ENCODE peak calls at places on chromosome 1, in five cellular contexts. V is fibroblast of lung, P is brain microvascular endothelial cell, M is breast epithelium, W is A549. D is an unnamed sample.

GRCh38 chr1:215045647-215046308 is 36.8 kb upstream of the KCNK2 start:
- DNase-seq in V (no peak), P (no peak), M (no peak), W (no peak), D (no peak)

GRCh38 chr1:50047916-50048694 is 24.4 kb upstream of the AGBL4 start:
- DNase-seq in V (no peak), P (no peak), M (no peak), W (peak; percentile 19), D (peak; percentile 8)

GRCh38 chr1:176801553-176802020 is 338.6 kb downstream of the PAPPA2 start:
- DNase-seq in V (peak; percentile 3), P (no peak), M (no peak), W (no peak), D (no peak)

GRCh38 chr1:62509028-62509427 is 72.2 kb downstream of the USP1 start:
- DNase-seq in V (no peak), P (no peak), M (no peak), W (no peak), D (no peak)

GRCh38 chr1:187621961-187622360 is 793.2 kb downstream of the PLA2G4A start:
- DNase-seq in V (no peak), P (no peak), M (no peak), W (no peak), D (no peak)

GRCh38 chr1:172238969-172239368 is 181.5 kb upstream of the C1orf105 start:
- DNase-seq in V (no peak), P (no peak), M (no peak), W (no peak), D (no peak)

GRCh38 chr1:222889445-222889844 is 74.6 kb downstream of the DISP1 start:
- DNase-seq in V (no peak), P (no peak), M (no peak), W (no peak), D (no peak)

GRCh38 chr1:5597991-5598823 is 394.0 kb downstream of the NPHP4 start:
- DNase-seq in V (no peak), P (no peak), M (peak; percentile 30), W (peak; percentile 14), D (no peak)

GRCh38 chr1:27491748-27492700 is 2.1 kb upstream of the WASF2 start:
- DNase-seq in V (peak; percentile 19), P (no peak), M (peak; percentile 79), W (peak; percentile 12), D (no peak)

GRCh38 chr1:92329356-92330129 is 30.7 kb downstream of the RPAP2 start:
- DNase-seq in V (peak; percentile 13), P (peak; percentile 98), M (no peak), W (no peak), D (no peak)

GRCh38 chr1:93625582-93626327 is 55.9 kb downstream of the BCAR3 start:
- DNase-seq in V (peak; percentile 89), P (peak; percentile 80), M (no peak), W (no peak), D (no peak)

GRCh38 chr1:158087320-158087927 is 93.3 kb upstream of the CD1D start:
- DNase-seq in V (peak; percentile 81), P (peak; percentile 81), M (no peak), W (peak; percentile 84), D (peak; percentile 67)

GRCh38 chr1:18108313-18109057 is 887 bp downstream of the IGSF21 start:
- DNase-seq in V (no peak), P (no peak), M (no peak), W (no peak), D (no peak)

GRCh38 chr1:200130552-200130951 is 103.0 kb downstream of the NR5A2 start:
- DNase-seq in V (no peak), P (no peak), M (no peak), W (peak; percentile 40), D (no peak)

GRCh38 chr1:17624540-17625256 is 85.2 kb downstream of the ARHGEF10L start:
- DNase-seq in V (peak; percentile 58), P (peak; percentile 41), M (no peak), W (peak; percentile 38), D (no peak)

GRCh38 chr1:24413350-24414163 is at the start of gene STPG1:
- DNase-seq in V (peak; percentile 88), P (peak; percentile 77), M (peak; percentile 90), W (peak; percentile 87), D (peak; percentile 92)

GRCh38 chr1:86822463-86822862 is 91.5 kb downstream of the SELENOF start:
- DNase-seq in V (no peak), P (no peak), M (no peak), W (no peak), D (no peak)

GRCh38 chr1:53365405-53366063 is 37.7 kb upstream of the LRP8 start:
- DNase-seq in V (no peak), P (no peak), M (no peak), W (no peak), D (peak; percentile 88)

GRCh38 chr1:243609698-243610097 is 240.3 kb downstream of the AKT3 start:
- DNase-seq in V (no peak), P (no peak), M (no peak), W (no peak), D (no peak)
- TF ChIP-seq CTCF in V (no peak), P (no peak), M (no peak), W (no peak), D (no peak)

GRCh38 chr1:85202092-85202863 is 1.5 kb upstream of the SYDE2 start:
- DNase-seq in V (no peak), P (no peak), M (no peak), W (no peak), D (no peak)

GRCh38 chr1:85201340-85202091 is 700 bp upstream of the SYDE2 start:
- DNase-seq in V (peak; percentile 52), P (peak; percentile 51), M (peak; percentile 62), W (peak; percentile 58), D (peak; percentile 84)

GRCh38 chr1:85200367-85200869 is 398 bp downstream of the SYDE2 start:
- DNase-seq in V (no peak), P (no peak), M (peak; percentile 28), W (peak; percentile 28), D (peak; percentile 41)

GRCh38 chr1:85199667-85200366 is 999 bp downstream of the SYDE2 start:
- DNase-seq in V (no peak), P (no peak), M (no peak), W (no peak), D (no peak)

GRCh38 chr1:85200870-85201339 is at the start of gene SYDE2:
- DNase-seq in V (peak; percentile 56), P (peak; percentile 42), M (peak; percentile 48), W (peak; percentile 75), D (peak; percentile 91)
- H3K27ac ChIP-seq in V (peak within 1 kb of the TSS; percentile 82), P (peak within 1 kb of the TSS; percentile 53), M (peak within 1 kb of the TSS; percentile 94), W (peak within 1 kb of the TSS; percentile 100), D (peak within 1 kb of the TSS; percentile 95)

GRCh38 chr1:231052777-231053176 is 12.7 kb upstream of the FAM89A start:
- DNase-seq in V (no peak), P (no peak), M (no peak), W (no peak), D (no peak)

GRCh38 chr1:231057410-231057809 is 17.4 kb upstream of the FAM89A start:
- DNase-seq in V (no peak), P (no peak), M (no peak), W (no peak), D (no peak)

GRCh38 chr1:231050395-231050794 is 10.3 kb upstream of the FAM89A start:
- DNase-seq in V (no peak), P (no peak), M (no peak), W (no peak), D (no peak)

GRCh38 chr1:231055271-231055670 is 15.2 kb upstream of the FAM89A start:
- DNase-seq in V (no peak), P (no peak), M (no peak), W (no peak), D (no peak)

GRCh38 chr1:231053493-231054162 is 13.6 kb upstream of the FAM89A start:
- DNase-seq in V (peak; percentile 96), P (peak; percentile 78), M (no peak), W (no peak), D (peak; percentile 43)
- H3K4me3 ChIP-seq in V (peak overlapping the region; percentile 9), P (peak overlapping the region; percentile 3), M (no peak overlapping the region), W (no peak overlapping the region), D (no peak overlapping the region)

GRCh38 chr1:89085781-89086180 is 20.8 kb upstream of the GBP1 start:
- DNase-seq in V (peak; percentile 74), P (peak; percentile 72), M (no peak), W (no peak), D (no peak)
- TF ChIP-seq CTCF in V (peak; percentile 84), P (peak; percentile 74), M (peak; percentile 43), W (no peak), D (no peak)

GRCh38 chr1:113980120-113980519 is 846 bp downstream of the OLFML3 start:
- DNase-seq in V (peak; percentile 65), P (no peak), M (no peak), W (no peak), D (peak; percentile 18)

GRCh38 chr1:113984710-113985109 is 5.4 kb downstream of the OLFML3 start:
- DNase-seq in V (no peak), P (no peak), M (no peak), W (no peak), D (no peak)

GRCh38 chr1:113981962-113982931 is 3.0 kb downstream of the OLFML3 start:
- DNase-seq in V (peak; percentile 90), P (peak; percentile 56), M (peak; percentile 35), W (no peak), D (peak; percentile 42)

GRCh38 chr1:113983826-113984225 is 4.6 kb downstream of the OLFML3 start:
- DNase-seq in V (no peak), P (no peak), M (no peak), W (no peak), D (no peak)

GRCh38 chr1:113982955-113983742 is 3.9 kb downstream of the OLFML3 start:
- DNase-seq in V (no peak), P (no peak), M (no peak), W (no peak), D (no peak)
- H3K27ac ChIP-seq in V (peak overlapping the region; percentile 43), P (no peak overlapping the region), M (peak overlapping the region; percentile 92), W (peak overlapping the region; percentile 70), D (peak overlapping the region; percentile 15)